ENCODE peak calls at places on chromosomes 6 and 20, in six cellular contexts. V is activated CD8-positive, alpha-beta memory T cell treated with anti-CD3 and anti-CD28 coated beads, Interleukin-2, amount 50 U/mL, for 4 hours; W is Right ventricle myocardium superior; L is PC-9; D is AG09309; S is skeletal muscle cell. P is an unnamed sample.

GRCh38 chr20:49712918-49713778 is 530 bp downstream of the B4GALT5 start:
- DNase-seq in V (peak), W (peak), L (no peak), D (no peak), S (no peak), P (no peak)

GRCh38 chr6:7138921-7139358 is 31.2 kb downstream of the RREB1 start:
- DNase-seq in V (no peak), W (no peak), L (peak), D (no peak), S (no peak), P (no peak)

GRCh38 chr6:136669299-136669699 is 119.1 kb upstream of the MAP7 start:
- DNase-seq in V (no peak), W (no peak), L (peak), D (peak), S (peak), P (peak)

GRCh38 chr20:61930776-61931475 is 134.8 kb downstream of the TAF4 start:
- DNase-seq in V (no peak), W (peak), L (no peak), D (no peak), S (no peak), P (no peak)

GRCh38 chr6:127457444-127458064 is 1.6 kb downstream of the KIAA0408 start:
- DNase-seq in V (no peak), W (no peak), L (no peak), D (peak), S (peak), P (peak)

GRCh38 chr6:151690303-151690702 is 117.2 kb upstream of the ESR1 start:
- DNase-seq in V (no peak), W (no peak), L (no peak), D (no peak), S (no peak), P (no peak)

GRCh38 chr6:155245871-155246270 is 17.9 kb upstream of the CLDN20 start:
- DNase-seq in V (no peak), W (no peak), L (no peak), D (peak), S (no peak), P (no peak)

GRCh38 chr6:34226066-34226465 is 10.6 kb upstream of the HMGA1 start:
- DNase-seq in V (no peak), W (no peak), L (peak), D (no peak), S (no peak), P (no peak)

GRCh38 chr6:170279977-170280688 is 10.7 kb downstream of the DLL1 start:
- DNase-seq in V (peak), W (peak), L (peak), D (no peak), S (no peak), P (no peak)

GRCh38 chr6:16251706-16252105 is 13.3 kb downstream of the GMPR start:
- DNase-seq in V (no peak), W (no peak), L (no peak), D (no peak), S (no peak), P (no peak)

GRCh38 chr20:40651121-40651520 is 37.9 kb downstream of the MAFB start:
- DNase-seq in V (no peak), W (no peak), L (no peak), D (no peak), S (no peak), P (peak)

GRCh38 chr20:54843891-54844290 is 368.5 kb downstream of the DOK5 start:
- DNase-seq in V (no peak), W (no peak), L (no peak), D (no peak), S (no peak), P (no peak)

GRCh38 chr6:41488064-41488391 is 58.2 kb upstream of the FOXP4 start:
- DNase-seq in V (no peak), W (no peak), L (no peak), D (no peak), S (no peak), P (no peak)

GRCh38 chr6:146594495-146594894 is 4.3 kb upstream of the ADGB start:
- DNase-seq in V (no peak), W (no peak), L (no peak), D (no peak), S (no peak), P (no peak)

GRCh38 chr20:13220194-13220856 is 749 bp upstream of the ISM1 start:
- DNase-seq in V (peak), W (peak), L (no peak), D (no peak), S (no peak), P (no peak)

GRCh38 chr20:45833030-45833882 is at the start of gene SNX21:
- DNase-seq in V (peak), W (peak), L (peak), D (peak), S (peak), P (peak)

GRCh38 chr6:4804095-4804494 is 27.9 kb downstream of the CDYL start:
- DNase-seq in V (no peak), W (no peak), L (no peak), D (no peak), S (peak), P (peak)

GRCh38 chr6:31525932-31526591 is 2.7 kb upstream of the MCCD1 start:
- DNase-seq in V (no peak), W (no peak), L (no peak), D (no peak), S (no peak), P (no peak)

GRCh38 chr6:39217177-39217864 is 12.0 kb downstream of the KCNK5 start:
- DNase-seq in V (no peak), W (no peak), L (no peak), D (no peak), S (no peak), P (no peak)

GRCh38 chr20:47258745-47259695 is 97.5 kb downstream of the ZMYND8 start:
- DNase-seq in V (no peak), W (peak), L (peak), D (no peak), S (no peak), P (no peak)

GRCh38 chr6:81138236-81138635 is 614.2 kb downstream of the TENT5A start:
- DNase-seq in V (no peak), W (peak), L (no peak), D (no peak), S (no peak), P (no peak)

GRCh38 chr6:19869464-19869863 is 32.3 kb downstream of the ID4 start:
- DNase-seq in V (no peak), W (no peak), L (no peak), D (no peak), S (no peak), P (no peak)

GRCh38 chr20:21503345-21503744 is 10.5 kb downstream of the NKX2-2 start:
- DNase-seq in V (no peak), W (no peak), L (no peak), D (peak), S (peak), P (no peak)

GRCh38 chr20:25220810-25221591 is 25.5 kb downstream of the ENTPD6 start:
- DNase-seq in V (no peak), W (peak), L (no peak), D (no peak), S (no peak), P (no peak)

GRCh38 chr20:49210101-49210749 is 9.0 kb upstream of the DDX27 start:
- DNase-seq in V (no peak), W (no peak), L (no peak), D (no peak), S (no peak), P (no peak)

GRCh38 chr6:19587238-19587942 is 249.8 kb upstream of the ID4 start:
- DNase-seq in V (no peak), W (no peak), L (no peak), D (no peak), S (no peak), P (no peak)

GRCh38 chr6:167013067-167013466 is 13.9 kb downstream of the CEP43 start:
- DNase-seq in V (no peak), W (no peak), L (no peak), D (no peak), S (no peak), P (no peak)

GRCh38 chr6:160974304-160974771 is 17.2 kb upstream of the MAP3K4 start:
- DNase-seq in V (no peak), W (peak), L (no peak), D (peak), S (peak), P (peak)

GRCh38 chr6:170111141-170111664 is 179.7 kb downstream of the DLL1 start:
- DNase-seq in V (no peak), W (no peak), L (no peak), D (no peak), S (no peak), P (no peak)

GRCh38 chr6:35297541-35298481 is at the start of gene DEF6:
- DNase-seq in V (peak), W (peak), L (peak), D (peak), S (peak), P (peak)

GRCh38 chr6:162063666-162064065 is 663.9 kb downstream of the PRKN start:
- DNase-seq in V (no peak), W (no peak), L (no peak), D (no peak), S (no peak), P (no peak)

GRCh38 chr6:77447254-77447653 is 16.0 kb downstream of the HTR1B start:
- DNase-seq in V (no peak), W (no peak), L (no peak), D (no peak), S (no peak), P (no peak)

GRCh38 chr6:116010400-116011095 is 50.1 kb downstream of the FRK start:
- DNase-seq in V (peak), W (peak), L (peak), D (no peak), S (peak), P (peak)

GRCh38 chr6:64250126-64250525 is 614.5 kb downstream of the PHF3 start:
- DNase-seq in V (no peak), W (no peak), L (no peak), D (no peak), S (no peak), P (no peak)

GRCh38 chr6:13229205-13230085 is 98.9 kb downstream of the TBC1D7 start:
- DNase-seq in V (peak), W (no peak), L (peak), D (no peak), S (no peak), P (no peak)

GRCh38 chr6:44563397-44563796 is 175.9 kb downstream of the CDC5L start:
- DNase-seq in V (no peak), W (no peak), L (no peak), D (no peak), S (peak), P (no peak)

GRCh38 chr6:5541751-5542432 is 280.6 kb downstream of the FARS2 start:
- DNase-seq in V (no peak), W (no peak), L (peak), D (no peak), S (no peak), P (no peak)

P was measured in astrocyte of the cerebellum.